ENCODE peak calls at places on chromosomes 7 and 10, in ten cellular contexts. L is sigmoid colon, X is SK-N-SH, K is heart left ventricle, C is GM12878, B is transverse colon, Z is IMR-90, O is neural progenitor cell, G is aorta, I is AG04450. U is an unnamed sample.

GRCh38 chr7:4794591-4795350 is 19.3 kb downstream of the AP5Z1 start:
- DNase-seq in C (no peak), G (no peak), L (peak; percentile 64), Z (no peak), O (no peak), X (no peak), I (no peak), B (no peak), K (no peak), U (no peak)

GRCh38 chr10:95864906-95865813 is 42.6 kb upstream of the CC2D2B start:
- DNase-seq in O (peak; percentile 72), Z (peak; percentile 86), G (no peak), C (peak; percentile 42), K (no peak), L (no peak), I (peak; percentile 63), X (peak; percentile 35), B (peak; percentile 18), U (peak; percentile 24)

GRCh38 chr7:129136887-129137647 is 7.4 kb upstream of the TSPAN33 start:
- DNase-seq in G (no peak), Z (no peak), L (no peak), I (no peak), C (no peak), B (no peak), O (no peak), X (no peak), K (no peak), U (no peak)

GRCh38 chr10:5806745-5807144 is 6.5 kb downstream of the GDI2 start:
- DNase-seq in K (no peak), I (no peak), G (no peak), C (no peak), X (no peak), O (no peak), Z (no peak), L (no peak), B (no peak), U (no peak)

GRCh38 chr7:101740981-101741725 is 76.3 kb upstream of the CUX1 start:
- DNase-seq in I (no peak), K (no peak), O (no peak), C (peak; percentile 72), G (no peak), L (no peak), B (no peak), X (no peak), Z (no peak), U (no peak)

GRCh38 chr10:43573250-43574034 is 974 bp downstream of the ZNF239 start:
- DNase-seq in I (no peak), C (no peak), Z (peak; percentile 31), K (no peak), L (no peak), X (peak; percentile 27), B (no peak), O (peak; percentile 11), G (no peak), U (peak; percentile 26)

GRCh38 chr7:69429817-69430501 is 168.3 kb upstream of the AUTS2 start:
- DNase-seq in X (no peak), K (peak; percentile 77), B (peak; percentile 8), I (no peak), C (no peak), Z (no peak), G (peak; percentile 82), O (peak; percentile 24), L (peak; percentile 84), U (peak; percentile 89)

GRCh38 chr7:156156734-156157408 is 344.6 kb upstream of the SHH start:
- DNase-seq in G (peak; percentile 71), X (peak; percentile 43), K (no peak), O (peak; percentile 76), Z (no peak), B (peak; percentile 34), L (no peak), I (no peak), C (no peak), U (peak; percentile 63)

GRCh38 chr7:27124096-27124978 is 6.2 kb downstream of the HOXA4 start:
- DNase-seq in Z (peak; percentile 97), B (peak; percentile 46), K (no peak), L (peak; percentile 88), X (no peak), I (peak; percentile 86), C (no peak), O (no peak), G (peak; percentile 90), U (no peak)

GRCh38 chr7:35839860-35840854 is 39.3 kb downstream of the SEPTIN7 start:
- DNase-seq in B (no peak), K (no peak), X (no peak), O (no peak), C (no peak), G (no peak), I (peak; percentile 18), L (no peak), Z (peak; percentile 78), U (peak; percentile 37)

GRCh38 chr10:131961047-131961776 is 20.5 kb downstream of the BNIP3 start:
- DNase-seq in B (no peak), K (no peak), O (no peak), X (peak; percentile 54), G (no peak), Z (no peak), I (no peak), C (no peak), L (peak; percentile 60), U (no peak)

GRCh38 chr10:131963811-131964210 is 17.9 kb downstream of the BNIP3 start:
- DNase-seq in G (no peak), X (no peak), B (no peak), Z (no peak), I (no peak), O (no peak), L (peak; percentile 49), K (no peak), C (no peak), U (no peak)

GRCh38 chr10:131961777-131962450 is 19.8 kb downstream of the BNIP3 start:
- DNase-seq in K (no peak), C (no peak), I (no peak), Z (no peak), O (no peak), X (peak; percentile 73), B (no peak), G (no peak), L (peak; percentile 50), U (peak; percentile 74)

GRCh38 chr10:131964298-131964697 is 17.4 kb downstream of the BNIP3 start:
- DNase-seq in Z (peak; percentile 8), X (no peak), K (no peak), C (no peak), O (no peak), I (no peak), B (no peak), G (no peak), L (no peak), U (no peak)

DNA sequence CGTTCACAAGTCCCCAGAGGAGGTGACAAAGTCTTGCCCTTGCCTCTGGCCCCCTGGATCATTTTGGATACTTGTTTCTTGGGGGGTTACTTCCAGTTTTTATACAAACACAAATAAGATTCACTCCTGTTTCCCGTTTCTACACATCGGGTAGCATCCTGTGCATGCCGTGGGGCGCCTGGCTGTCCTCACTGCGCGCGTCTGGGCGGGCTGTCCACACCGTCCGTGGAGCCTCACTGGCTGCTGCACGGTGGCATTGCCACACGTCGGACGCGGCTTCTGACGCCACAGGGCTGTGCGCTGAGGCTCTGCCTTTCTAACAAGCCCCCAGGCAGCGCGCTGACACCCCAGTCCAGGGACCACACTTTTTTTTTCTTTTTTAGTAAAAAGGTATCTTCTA is 18.4 kb downstream of the BNIP3 start:
- DNase-seq in L (peak; percentile 57), Z (no peak), O (no peak), B (no peak), C (no peak), X (no peak), I (no peak), G (no peak), K (no peak), U (no peak)
- H3K27me3 ChIP-seq in L (no peaks in the 10 kb centered on the region), Z (no peaks in the 10 kb centered on the region), O (no peaks in the 10 kb centered on the region), B (no peaks in the 10 kb centered on the region), C (no peaks in the 10 kb centered on the region), X (no peaks in the 10 kb centered on the region), I (no peaks in the 10 kb centered on the region), G (no peaks in the 10 kb centered on the region), K (no peaks in the 10 kb centered on the region), U (no peaks in the 10 kb centered on the region)

DNA sequence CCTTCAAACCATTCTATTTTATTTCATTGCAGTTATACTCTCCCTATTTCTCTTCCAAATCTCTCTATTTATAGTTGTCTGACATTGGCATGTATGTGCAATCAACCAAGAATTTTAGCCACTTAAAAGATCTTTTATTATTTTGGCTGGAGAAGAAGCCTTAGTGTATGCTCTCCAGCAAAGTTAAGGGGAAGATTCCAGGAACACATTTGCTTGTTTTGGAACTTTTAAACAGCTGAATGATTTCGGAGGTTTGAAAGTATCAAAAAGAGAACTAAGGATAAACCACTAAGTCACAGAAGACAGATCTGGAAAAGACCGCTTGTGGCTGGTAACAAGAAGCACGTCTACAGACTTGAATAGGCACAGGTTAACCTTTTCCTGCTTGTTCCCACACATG is 182.2 kb upstream of the FZD1 start:
- DNase-seq in I (no peak), O (no peak), K (no peak), L (no peak), X (no peak), G (no peak), Z (peak; percentile 73), C (no peak), B (no peak), U (no peak)
- H3K4me3 ChIP-seq in I (no peak overlapping the region), O (no peak overlapping the region), K (no peak overlapping the region), L (no peak overlapping the region), X (no peak overlapping the region), G (peak overlapping the region; percentile 18), Z (no peak overlapping the region), C (no peak overlapping the region), B (no peak overlapping the region), U (no peak overlapping the region)

GRCh38 chr10:24722676-24723385 is 856 bp downstream of the ARHGAP21 start:
- DNase-seq in C (no peak), K (peak; percentile 80), B (peak; percentile 53), X (peak; percentile 84), G (peak; percentile 91), L (peak; percentile 72), I (no peak), O (peak; percentile 88), Z (peak; percentile 40), U (peak; percentile 67)
- H3K27me3 ChIP-seq in C (no peaks in the 10 kb centered on the region), K (no peaks in the 10 kb centered on the region), B (no peaks in the 10 kb centered on the region), X (no peaks in the 10 kb centered on the region), G (no peaks in the 10 kb centered on the region), L (no peaks in the 10 kb centered on the region), I (no peaks in the 10 kb centered on the region), O (peaks cover 7% of the 10 kb centered on the region), Z (no peaks in the 10 kb centered on the region), U (no peaks in the 10 kb centered on the region)

DNA sequence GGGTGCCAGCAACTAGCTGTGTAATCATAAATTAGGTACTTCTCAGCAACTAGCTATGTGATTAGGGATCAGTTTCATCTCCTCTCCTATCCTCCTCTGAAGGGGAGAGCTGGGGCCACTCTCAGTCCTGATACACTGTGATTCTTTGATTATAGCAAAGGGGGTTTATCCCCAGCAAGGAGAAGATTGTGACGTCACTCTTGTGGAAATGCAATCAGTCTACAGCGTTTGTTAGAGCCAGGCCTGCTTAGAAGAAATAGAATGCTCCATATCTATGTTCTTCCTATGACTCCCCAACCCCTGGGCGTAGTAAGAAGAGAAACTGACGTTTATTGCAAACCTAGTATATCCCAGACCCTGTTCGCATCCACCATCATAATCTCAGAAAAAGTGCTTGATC is 308.2 kb downstream of the GFRA1 start:
- DNase-seq in C (no peak), I (no peak), K (no peak), X (no peak), L (no peak), O (no peak), Z (no peak), B (no peak), G (no peak), U (no peak)
- H3K4me3 ChIP-seq in C (no peak overlapping the region), I (no peak overlapping the region), K (no peak overlapping the region), X (no peak overlapping the region), L (no peak overlapping the region), O (no peak overlapping the region), Z (no peak overlapping the region), B (no peak overlapping the region), G (no peak overlapping the region), U (no peak overlapping the region)

GRCh38 chr10:119567978-119568377 is 25.5 kb upstream of the RGS10 start:
- DNase-seq in I (no peak), L (no peak), B (no peak), K (no peak), G (no peak), O (no peak), Z (no peak), C (no peak), X (no peak), U (no peak)
- H3K27me3 ChIP-seq in I (no peaks in the 10 kb centered on the region), L (no peaks in the 10 kb centered on the region), B (no peaks in the 10 kb centered on the region), K (no peaks in the 10 kb centered on the region), G (no peaks in the 10 kb centered on the region), O (no peaks in the 10 kb centered on the region), Z (no peaks in the 10 kb centered on the region), C (no peaks in the 10 kb centered on the region), X (no peaks in the 10 kb centered on the region), U (no peaks in the 10 kb centered on the region)

U was measured in MG63.